ENCODE peak calls at places on chromosomes 4 and X, in five cellular contexts. Y is lower lobe of right lung, T is aorta, Z is mesenchymal stem cell, O is uterus. R is an unnamed sample.

GRCh38 chr4:23934223-23934622 is 44.4 kb upstream of the PPARGC1A start:
- DNase-seq in T (no peak), Z (no peak), O (no peak), Y (no peak), R (no peak)

GRCh38 chrX:11558972-11559371 is 106.7 kb downstream of the ARHGAP6 start:
- DNase-seq in Z (peak), T (no peak), Y (peak), O (no peak), R (no peak)

GRCh38 chrX:120401301-120401700 is 39.4 kb downstream of the ATP1B4 start:
- DNase-seq in Y (no peak), O (no peak), Z (no peak), T (no peak), R (no peak)

GRCh38 chr4:128244379-128244778 is 43.2 kb downstream of the PGRMC2 start:
- DNase-seq in Y (no peak), T (no peak), Z (peak), O (no peak), R (no peak)

GRCh38 chrX:72107320-72107719 is 24.4 kb downstream of the RTL5 start:
- DNase-seq in Y (no peak), Z (peak), O (no peak), T (no peak), R (no peak)

GRCh38 chr4:26568446-26568994 is 15.4 kb upstream of the TBC1D19 start:
- DNase-seq in Z (peak), Y (no peak), T (no peak), O (no peak), R (no peak)

GRCh38 chr4:146916479-146917076 is 29.1 kb downstream of the TTC29 start:
- DNase-seq in T (no peak), Y (no peak), O (no peak), Z (peak), R (no peak)

GRCh38 chrX:19848110-19848509 is 39.3 kb downstream of the SH3KBP1 start:
- DNase-seq in T (no peak), Y (no peak), Z (no peak), O (no peak), R (no peak)

GRCh38 chr4:79235074-79235473 is 90.8 kb downstream of the NAA11 start:
- DNase-seq in Y (no peak), Z (no peak), O (no peak), T (no peak), R (no peak)

GRCh38 chr4:38523524-38524448 is 140.2 kb upstream of the KLF3 start:
- DNase-seq in T (no peak), Y (no peak), O (no peak), Z (no peak), R (no peak)

GRCh38 chr4:122156819-122157218 is 4.7 kb downstream of the BLTP1 start:
- DNase-seq in Y (no peak), T (no peak), Z (no peak), O (no peak), R (no peak)

GRCh38 chr4:20577702-20578101 is 122.6 kb upstream of the PACRGL start:
- DNase-seq in Y (no peak), T (no peak), O (no peak), Z (no peak), R (no peak)

GRCh38 chrX:135327299-135327698 is 18.0 kb downstream of the ETDC start:
- DNase-seq in O (no peak), Z (peak), Y (no peak), T (no peak), R (no peak)

GRCh38 chrX:23902419-23902818 is 5.3 kb downstream of the APOO start:
- DNase-seq in Y (no peak), O (no peak), T (no peak), Z (peak), R (no peak)

GRCh38 chr4:76712564-76712963 is 185.4 kb downstream of the SOWAHB start:
- DNase-seq in O (no peak), Y (no peak), T (no peak), Z (no peak), R (no peak)

GRCh38 chrX:50697691-50698090 is 116.3 kb downstream of the SHROOM4 start:
- DNase-seq in Y (no peak), Z (peak), O (no peak), T (no peak), R (no peak)

GRCh38 chr4:79083406-79084010 is 144.3 kb upstream of the PAQR3 start:
- DNase-seq in Y (no peak), O (no peak), Z (peak), T (no peak), R (no peak)

GRCh38 chrX:110219920-110220319 is 98.0 kb downstream of the AMMECR1 start:
- DNase-seq in O (no peak), Y (no peak), T (no peak), Z (peak), R (no peak)

GRCh38 chr4:34293459-34293858 is 1950.9 kb downstream of the ARAP2 start:
- DNase-seq in Z (no peak), T (no peak), O (no peak), Y (no peak), R (no peak)

GRCh38 chr4:153541426-153542096 is 75.4 kb downstream of the TMEM131L start:
- DNase-seq in Y (no peak), Z (peak), O (no peak), T (no peak), R (no peak)

GRCh38 chr4:144740316-144740715 is 94.4 kb downstream of the HHIP start:
- DNase-seq in Z (no peak), Y (no peak), T (no peak), O (no peak), R (no peak)

GRCh38 chr4:107740950-107741701 is 21.1 kb upstream of the PAPSS1 start:
- DNase-seq in Z (peak), O (peak), T (no peak), Y (no peak), R (peak)

GRCh38 chr4:156888762-156889161 is 82.8 kb downstream of the PDGFC start:
- DNase-seq in Y (no peak), Z (peak), T (no peak), O (no peak), R (no peak)

GRCh38 chrX:48688531-48689142 is 5.0 kb downstream of the WAS start:
- DNase-seq in T (peak), O (no peak), Y (no peak), Z (no peak), R (no peak)

GRCh38 chrX:152450076-152450475 is 1.0 kb downstream of the GABRA3 start:
- DNase-seq in Y (no peak), Z (no peak), T (no peak), O (no peak), R (no peak)

GRCh38 chr4:98706200-98706813 is 47.9 kb upstream of the TSPAN5 start:
- DNase-seq in Y (no peak), T (no peak), Z (no peak), O (no peak), R (no peak)

GRCh38 chr4:35520059-35520458 is 724.3 kb downstream of the ARAP2 start:
- DNase-seq in Y (no peak), T (no peak), O (no peak), Z (no peak), R (no peak)

GRCh38 chr4:166499820-166500219 is 626.8 kb downstream of the TLL1 start:
- DNase-seq in O (no peak), T (no peak), Y (no peak), Z (no peak), R (no peak)

GRCh38 chr4:1728061-1728980 is 7.0 kb downstream of the TACC3 start:
- DNase-seq in Z (no peak), Y (peak), O (no peak), T (peak), R (no peak)

GRCh38 chr4:122300776-122301175 is 78.0 kb upstream of the ADAD1 start:
- DNase-seq in Z (no peak), Y (no peak), T (no peak), O (no peak), R (no peak)

GRCh38 chr4:74376888-74377483 is 12.0 kb downstream of the EREG start:
- DNase-seq in Z (peak), Y (no peak), T (no peak), O (no peak), R (no peak)

GRCh38 chr4:2804449-2804972 is 11.6 kb downstream of the SH3BP2 start:
- DNase-seq in T (peak), Y (peak), O (no peak), Z (no peak), R (no peak)

GRCh38 chr4:124144302-124144701 is 568.2 kb downstream of the ANKRD50 start:
- DNase-seq in Y (no peak), O (peak), Z (no peak), T (no peak), R (no peak)

GRCh38 chr4:79211490-79211889 is 114.4 kb downstream of the NAA11 start:
- DNase-seq in Z (no peak), Y (no peak), O (no peak), T (no peak), R (no peak)

GRCh38 chrX:11667286-11667685 is 1.6 kb upstream of the ARHGAP6 start:
- DNase-seq in O (no peak), Z (no peak), Y (no peak), T (no peak), R (no peak)

GRCh38 chrX:56308726-56309125 is 76.6 kb downstream of the KLF8 start:
- DNase-seq in Y (no peak), Z (no peak), T (no peak), O (no peak), R (no peak)

GRCh38 chrX:30971761-30972603 is 82.9 kb upstream of the TAB3 start:
- DNase-seq in T (no peak), O (no peak), Y (no peak), Z (peak), R (no peak)

GRCh38 chr4:164350086-164350485 is 403.8 kb upstream of the SMIM31 start:
- DNase-seq in T (no peak), Z (no peak), Y (no peak), O (no peak), R (no peak)

GRCh38 chrX:48958635-48959094 is 1.3 kb upstream of the OTUD5 start:
- DNase-seq in Y (no peak), Z (peak), T (peak), O (peak), R (no peak)

GRCh38 chrX:133185119-133185518 is 33.0 kb downstream of the TFDP3 start:
- DNase-seq in T (no peak), Z (no peak), O (no peak), Y (no peak), R (no peak)

GRCh38 chrX:133185938-133186337 is 32.2 kb downstream of the TFDP3 start:
- DNase-seq in Y (no peak), Z (no peak), T (no peak), O (no peak), R (no peak)

GRCh38 chrX:133188631-133189030 is 29.5 kb downstream of the TFDP3 start:
- DNase-seq in T (no peak), Z (no peak), Y (no peak), O (no peak), R (no peak)

GRCh38 chrX:133191739-133192039 is 26.5 kb downstream of the TFDP3 start:
- DNase-seq in O (no peak), Y (no peak), T (no peak), Z (no peak), R (no peak)

DNA sequence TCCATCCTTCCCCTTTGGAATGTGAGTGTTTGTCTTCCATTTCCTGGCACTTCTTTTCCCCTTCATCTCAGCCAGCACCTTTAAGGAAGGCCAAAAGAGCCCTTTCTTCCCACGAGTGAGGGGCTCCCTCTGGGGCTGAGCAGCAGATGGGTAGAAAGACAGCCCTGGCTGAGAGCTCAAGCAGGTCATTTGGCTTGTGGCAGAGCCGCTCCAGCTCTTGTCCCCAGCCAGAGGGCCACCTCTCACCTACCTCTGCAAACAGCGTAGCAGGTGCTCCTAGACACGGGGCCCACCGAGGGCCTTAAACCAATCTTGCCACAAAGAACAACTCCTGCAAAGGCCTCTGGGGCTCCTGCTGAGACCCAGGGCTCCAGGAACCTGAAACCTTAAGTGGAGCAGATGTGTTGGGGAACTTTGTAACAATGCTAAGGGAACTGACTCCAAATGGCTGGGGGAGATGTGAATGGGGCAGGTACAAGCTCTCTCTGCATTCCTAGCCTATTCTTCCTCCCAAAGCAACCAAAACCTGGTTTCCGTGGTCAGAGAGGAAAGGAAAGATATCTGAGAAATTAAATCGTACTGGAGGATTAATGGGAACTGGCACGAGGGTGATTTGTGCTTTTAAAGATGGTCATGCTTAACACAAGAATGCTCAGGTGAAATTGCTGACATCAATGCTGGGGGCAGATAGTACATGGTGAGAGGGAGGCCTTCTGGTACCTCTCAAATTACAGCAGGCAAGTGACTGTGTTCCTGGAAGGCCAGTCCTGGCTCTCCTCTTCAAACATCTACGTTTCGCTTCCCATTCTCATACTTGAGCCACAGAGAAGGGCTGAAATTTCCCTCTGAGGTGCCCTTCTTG is 27.0 kb downstream of the TFDP3 start:
- DNase-seq in T (no peak), Z (no peak), Y (no peak), O (no peak), R (no peak)
- H3K27ac ChIP-seq in T (no peak), Z (no peak), Y (no peak), O (no peak), R (no peak)

DNA sequence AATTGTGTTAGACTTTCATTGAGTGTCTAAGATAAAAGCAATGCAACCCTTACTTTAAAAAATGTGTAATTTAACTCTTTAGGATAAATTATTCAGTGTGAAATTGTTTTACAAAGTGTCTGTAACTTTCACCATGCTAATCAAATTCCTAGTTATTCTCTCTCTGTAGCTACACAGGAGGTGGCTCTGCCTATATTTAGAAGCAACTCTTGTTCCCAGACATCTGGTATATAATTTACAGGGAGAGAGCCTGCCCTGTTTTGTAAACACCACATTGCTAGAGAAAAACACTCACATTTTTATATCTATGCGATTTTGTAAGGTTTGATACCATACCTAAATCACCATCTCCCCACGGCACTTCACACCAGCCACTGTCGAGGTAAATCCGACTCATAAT is 35.4 kb upstream of the SPATA4 start:
- DNase-seq in Y (no peak), O (no peak), T (no peak), Z (no peak), R (no peak)
- H3K27ac ChIP-seq in Y (no peak), O (no peak), T (no peak), Z (no peak), R (no peak)

DNA sequence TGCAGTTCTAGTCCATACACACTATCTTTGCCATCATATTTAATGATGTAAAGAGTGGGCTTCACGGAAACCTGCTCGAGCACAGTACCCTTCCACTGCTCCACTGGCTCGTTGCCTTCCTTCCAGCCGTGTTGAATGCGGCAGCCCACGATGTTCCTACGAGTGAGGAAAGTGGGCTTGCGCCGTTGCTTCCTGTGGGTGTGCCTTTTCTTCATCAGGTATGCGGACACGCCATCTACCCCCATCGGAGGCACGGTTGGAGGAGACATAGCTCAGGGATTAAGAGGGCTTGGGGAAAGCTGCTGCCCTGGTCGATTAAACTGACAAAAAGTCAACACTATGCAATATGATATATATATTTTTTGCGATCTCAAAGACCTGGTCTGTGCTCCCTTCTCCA is 581 bp downstream of the SPIN4 start:
- DNase-seq in Y (peak), Z (peak), T (peak), O (peak), R (no peak)
- H3K27ac ChIP-seq in Y (peak), Z (peak), T (no peak), O (peak), R (peak)

DNA sequence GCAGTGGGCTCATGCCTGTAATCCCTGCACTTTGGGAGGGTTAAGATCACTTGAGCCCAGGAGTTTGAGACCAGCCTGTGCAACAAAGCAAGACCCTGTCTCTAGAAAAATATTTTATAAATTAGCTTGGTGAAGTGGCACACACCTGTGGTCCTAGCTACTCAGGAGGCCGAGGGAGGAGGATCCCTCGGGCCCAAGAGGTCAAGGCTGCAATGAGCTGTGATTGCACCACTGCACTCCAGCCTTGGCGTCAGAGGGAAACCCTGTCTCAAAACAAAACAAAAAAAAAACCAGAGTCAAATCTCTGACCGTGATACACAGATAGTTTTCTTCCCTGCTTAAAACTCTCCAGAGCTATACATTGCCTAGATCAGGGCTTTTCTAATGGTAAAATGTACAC is 53.5 kb downstream of the CHST7 start:
- DNase-seq in Y (no peak), O (no peak), Z (no peak), T (no peak), R (no peak)
- H3K27ac ChIP-seq in Y (peak), O (peak), Z (no peak), T (no peak), R (peak)

GRCh38 chr4:148441624-148441985 is 609 bp downstream of the NR3C2 start:
- DNase-seq in T (no peak), Y (no peak), Z (peak), O (no peak), R (no peak)
- H3K27ac ChIP-seq in T (no peak), Y (peak), Z (no peak), O (peak), R (peak)

GRCh38 chr4:5810151-5810550 is 82.7 kb downstream of the CRMP1 start:
- DNase-seq in O (no peak), Z (no peak), Y (no peak), T (no peak), R (no peak)

GRCh38 chr4:5812506-5813229 is 80.2 kb downstream of the CRMP1 start:
- DNase-seq in Y (no peak), T (no peak), Z (peak), O (no peak), R (peak)

GRCh38 chr4:5810770-5811430 is 82.0 kb downstream of the CRMP1 start:
- DNase-seq in Z (no peak), O (no peak), Y (no peak), T (no peak), R (no peak)

GRCh38 chr4:5808081-5808741 is 84.7 kb downstream of the CRMP1 start:
- DNase-seq in Y (no peak), Z (peak), T (no peak), O (no peak), R (no peak)

GRCh38 chr4:5809216-5809776 is 83.6 kb downstream of the CRMP1 start:
- DNase-seq in T (no peak), O (no peak), Y (no peak), Z (no peak), R (no peak)
- H3K27ac ChIP-seq in T (no peak), O (no peak), Y (no peak), Z (no peak), R (no peak)

GRCh38 chr4:16055454-16055853 is 28.4 kb downstream of the PROM1 start:
- DNase-seq in O (no peak), Y (no peak), Z (no peak), T (no peak), R (no peak)
- H3K27ac ChIP-seq in O (no peak), Y (no peak), Z (no peak), T (no peak), R (no peak)

DNA sequence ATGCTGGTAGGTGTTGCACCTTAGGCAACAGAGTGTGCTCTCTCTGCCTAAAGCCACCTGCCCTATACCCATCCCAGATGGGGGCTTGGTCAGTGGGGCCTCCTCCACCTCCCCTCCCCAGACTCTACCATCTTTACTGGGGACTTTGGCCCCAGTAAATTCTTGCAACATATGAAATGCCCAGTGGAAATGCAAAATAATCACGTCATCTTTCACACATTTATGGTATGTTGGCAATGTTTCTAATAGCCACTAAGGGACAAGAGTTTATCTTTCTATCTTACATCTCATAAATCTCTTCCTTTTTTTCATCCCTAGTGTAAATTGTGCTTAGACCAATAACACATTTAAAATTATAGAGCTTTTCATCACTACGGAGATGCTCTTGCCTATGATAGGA is 103.0 kb upstream of the MAML3 start:
- DNase-seq in Z (peak), T (no peak), Y (no peak), O (no peak), R (no peak)
- H3K27ac ChIP-seq in Z (peak), T (no peak), Y (no peak), O (peak), R (no peak)

R was measured in tibial nerve.